ENCODE peak calls at places on chromosomes 7 and 10, in five cellular contexts. X is OCI-LY7, S is fibroblast of lung, N is H9, G is cardiac fibroblast. J is an unnamed sample.

GRCh38 chr7:28328822-28329615 is 83.3 kb upstream of the CREB5 start:
- DNase-seq in X (no peak), S (no peak), N (no peak), G (no peak), J (no peak)

GRCh38 chr10:133372507-133372906 is 647 bp downstream of the ECHS1 start:
- DNase-seq in X (no peak), S (no peak), N (no peak), G (no peak), J (no peak)

GRCh38 chr10:66349726-66350125 is 576.1 kb upstream of the LRRTM3 start:
- DNase-seq in X (no peak), S (peak), N (no peak), G (peak), J (no peak)

GRCh38 chr7:36192050-36192824 is 39.2 kb downstream of the EEPD1 start:
- DNase-seq in X (peak), S (peak), N (no peak), G (peak), J (no peak)

GRCh38 chr7:102832694-102833093 is 80.1 kb upstream of the LRRC17 start:
- DNase-seq in X (no peak), S (no peak), N (no peak), G (no peak), J (no peak)

GRCh38 chr7:101121996-101122932 is 4.6 kb upstream of the SERPINE1 start:
- DNase-seq in X (no peak), S (peak), N (peak), G (peak), J (peak)

GRCh38 chr10:43137701-43137970 is 609 bp upstream of the CSGALNACT2 start:
- DNase-seq in X (peak), S (peak), N (no peak), G (peak), J (no peak)

GRCh38 chr7:157752832-157753291 is 416.1 kb downstream of the DNAJB6 start:
- DNase-seq in X (no peak), S (peak), N (no peak), G (no peak), J (no peak)

GRCh38 chr7:27642271-27642670 is 20.4 kb downstream of the HIBADH start:
- DNase-seq in X (no peak), S (no peak), N (no peak), G (no peak), J (no peak)

GRCh38 chr10:118276203-118276602 is 65.9 kb downstream of the FAM204A start:
- DNase-seq in X (no peak), S (no peak), N (no peak), G (no peak), J (no peak)

GRCh38 chr10:49655099-49655498 is 24.4 kb upstream of the C10orf53 start:
- DNase-seq in X (no peak), S (no peak), N (no peak), G (no peak), J (no peak)

GRCh38 chr10:118698421-118698820 is 56.3 kb downstream of the CACUL1 start:
- DNase-seq in X (no peak), S (peak), N (no peak), G (peak), J (no peak)

GRCh38 chr10:55641601-55642000 is 719.5 kb downstream of the ZWINT start:
- DNase-seq in X (no peak), S (no peak), N (no peak), G (no peak), J (no peak)

GRCh38 chr7:23357190-23358093 is 58.3 kb downstream of the MALSU1 start:
- DNase-seq in X (peak), S (peak), N (no peak), G (peak), J (no peak)

GRCh38 chr10:126391162-126391880 is 3.0 kb upstream of the ADAM12 start:
- DNase-seq in X (no peak), S (peak), N (no peak), G (peak), J (no peak)

GRCh38 chr7:30459591-30460245 is 18.9 kb downstream of the NOD1 start:
- DNase-seq in X (no peak), S (peak), N (no peak), G (peak), J (no peak)

GRCh38 chr7:47669178-47669878 is 87.4 kb upstream of the TNS3 start:
- DNase-seq in X (peak), S (peak), N (no peak), G (peak), J (no peak)

GRCh38 chr10:480928-481551 is 208.4 kb downstream of the DIP2C start:
- DNase-seq in X (no peak), S (no peak), N (peak), G (peak), J (no peak)

GRCh38 chr7:117227091-117227490 is 95.8 kb downstream of the WNT2 start:
- DNase-seq in X (no peak), S (peak), N (no peak), G (no peak), J (no peak)

DNA sequence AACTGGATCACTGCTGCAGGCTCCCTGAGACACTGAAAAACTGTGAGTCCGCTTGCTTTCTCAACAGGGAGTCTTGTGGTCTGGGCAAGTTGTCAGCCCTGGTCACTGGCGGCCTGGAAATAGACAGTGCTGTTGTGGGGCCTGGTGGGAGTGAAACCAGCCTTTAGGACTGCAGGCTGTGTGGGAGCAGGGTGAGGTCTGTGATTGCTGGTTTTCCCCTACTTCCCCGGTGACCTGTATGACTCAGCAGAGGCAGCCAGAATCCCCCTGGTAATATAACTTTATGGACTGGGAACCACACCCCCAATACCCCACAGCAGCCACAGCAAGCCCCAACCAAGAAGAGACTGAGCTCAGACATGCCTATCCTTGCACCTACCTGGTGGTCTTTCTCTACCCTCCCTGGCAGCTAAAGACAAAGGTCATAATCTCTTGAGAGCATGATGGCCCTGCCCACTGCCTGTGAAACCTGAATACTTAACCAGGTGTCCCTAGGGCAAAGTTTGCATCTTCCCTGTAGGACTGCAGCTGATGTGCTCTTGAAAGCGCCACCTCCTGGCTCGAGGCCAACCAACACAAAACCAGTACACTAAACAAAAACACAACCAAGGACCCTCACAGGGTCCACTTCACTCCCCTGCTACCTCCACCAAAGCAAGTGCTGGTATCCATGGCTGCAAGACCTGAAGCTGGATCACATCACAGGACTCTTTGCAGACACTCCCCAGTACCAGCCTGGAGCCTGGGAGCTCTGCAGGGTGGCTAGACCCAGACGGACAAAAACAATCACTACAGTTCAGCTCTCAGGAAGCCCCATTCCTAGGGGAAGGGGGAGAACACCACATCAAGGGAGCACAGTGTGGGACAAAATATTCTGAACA is 7.2 kb upstream of the ADAM22 start:
- DNase-seq in X (peak), S (peak), N (peak), G (peak), J (no peak)
- TF ChIP-seq CTCF in X (peak), S (no peak), N (peak), G (no peak), J (no peak)

GRCh38 chr10:95467162-95467599 is 94.0 kb downstream of the SORBS1 start:
- DNase-seq in X (no peak), S (no peak), N (peak), G (no peak), J (no peak)

GRCh38 chr10:95469676-95470075 is 91.5 kb downstream of the SORBS1 start:
- DNase-seq in X (no peak), S (no peak), N (no peak), G (no peak), J (no peak)

GRCh38 chr10:95469251-95469650 is 91.9 kb downstream of the SORBS1 start:
- DNase-seq in X (no peak), S (no peak), N (no peak), G (no peak), J (no peak)

GRCh38 chr10:95464280-95464679 is 96.9 kb downstream of the SORBS1 start:
- DNase-seq in X (no peak), S (no peak), N (no peak), G (no peak), J (no peak)

DNA sequence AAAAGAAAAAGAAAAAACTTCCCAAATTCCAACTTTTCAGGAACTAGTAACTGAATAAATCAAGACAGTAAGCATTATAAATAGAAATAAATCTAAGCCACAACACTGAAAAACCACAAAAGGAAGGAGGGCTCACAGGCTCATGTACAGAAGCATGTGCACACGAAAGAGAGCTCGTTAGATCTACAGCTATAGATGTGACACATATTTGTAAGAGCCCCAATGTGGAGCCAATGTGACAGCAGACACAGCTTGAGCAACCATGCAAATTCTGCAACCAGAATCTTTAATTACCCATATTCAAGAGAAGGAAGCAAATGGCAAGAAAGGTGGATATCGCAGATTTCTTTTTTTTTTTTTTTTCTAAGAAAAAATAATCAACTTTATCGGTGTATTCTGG is 94.7 kb downstream of the SORBS1 start:
- DNase-seq in X (no peak), S (no peak), N (no peak), G (no peak), J (no peak)
- TF ChIP-seq CTCF in X (no peak), S (no peak), N (no peak), G (no peak), J (no peak)

GRCh38 chr7:51539840-51540239 is 223.2 kb upstream of the COBL start:
- DNase-seq in X (no peak), S (no peak), N (no peak), G (no peak), J (no peak)

GRCh38 chr7:51545131-51545530 is 228.5 kb upstream of the COBL start:
- DNase-seq in X (no peak), S (no peak), N (no peak), G (no peak), J (no peak)

GRCh38 chr7:51543801-51544553 is 227.4 kb upstream of the COBL start:
- DNase-seq in X (no peak), S (no peak), N (no peak), G (no peak), J (no peak)
- TF ChIP-seq CTCF in X (no peak), S (no peak), N (no peak), G (no peak), J (no peak)

DNA sequence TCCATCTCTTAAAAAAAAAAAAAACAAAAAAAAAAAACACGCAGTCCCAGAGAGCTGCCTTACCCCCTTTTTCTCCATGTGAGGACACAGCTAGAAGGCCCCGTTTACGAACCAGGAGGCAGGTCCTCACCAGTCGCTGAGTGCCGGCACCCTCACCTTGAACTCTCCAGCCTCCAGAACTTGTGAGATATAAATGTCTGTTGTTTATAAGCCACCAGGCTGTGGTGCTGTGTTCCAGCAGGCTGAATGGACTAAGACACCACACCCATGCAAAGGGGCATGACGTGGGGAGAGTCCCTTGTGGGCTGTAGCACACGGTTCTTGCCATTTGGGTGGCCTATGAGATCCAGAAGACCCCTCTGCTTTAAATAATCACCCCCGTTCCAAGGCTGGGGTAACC is 17.2 kb downstream of the ECHDC3 start:
- DNase-seq in X (no peak), S (no peak), N (no peak), G (no peak), J (no peak)
- TF ChIP-seq CTCF in X (no peak), S (no peak), N (no peak), G (no peak), J (no peak)

GRCh38 chr7:114217026-114217425 is 197.6 kb upstream of the FOXP2 start:
- DNase-seq in X (no peak), S (no peak), N (no peak), G (no peak), J (no peak)
- TF ChIP-seq CTCF in X (peak), S (no peak), N (peak), G (no peak), J (no peak)